ENCODE peak calls at places on chromosomes 13 and 19, in nine cellular contexts. P is transverse colon, W is HL-60, J is K562, Z is brain microvascular endothelial cell, L is ascending aorta, Y is gastrocnemius medialis, U is HCT116, K is fibroblast of lung. O is an unnamed sample.

GRCh38 chr19:45553464-45553863 is 31.1 kb downstream of the OPA3 start:
- DNase-seq in Z (no peak), W (no peak), L (no peak), Y (no peak), J (peak; percentile 8), U (no peak), P (peak; percentile 73), K (no peak), O (no peak)

GRCh38 chr13:110989331-110989730 is 74.5 kb upstream of the ANKRD10 start:
- DNase-seq in L (no peak), J (no peak), W (no peak), K (peak; percentile 85), P (no peak), U (no peak), Y (no peak), Z (peak; percentile 32), O (no peak)

GRCh38 chr19:6232567-6232966 is 47.2 kb downstream of the MLLT1 start:
- DNase-seq in W (no peak), U (no peak), L (no peak), J (no peak), Z (peak; percentile 32), Y (no peak), K (peak; percentile 67), P (no peak), O (no peak)

GRCh38 chr19:2334986-2335846 is 6.7 kb downstream of the SPPL2B start:
- DNase-seq in L (no peak), W (no peak), U (no peak), J (peak; percentile 71), Z (no peak), Y (no peak), P (no peak), K (no peak), O (no peak)

GRCh38 chr13:32984857-32985626 is 31.2 kb upstream of the KL start:
- DNase-seq in Y (no peak), W (no peak), L (no peak), P (peak; percentile 18), J (no peak), K (no peak), U (no peak), Z (no peak), O (no peak)

GRCh38 chr19:56105090-56105701 is 15.9 kb downstream of the ZNF787 start:
- DNase-seq in Y (peak; percentile 79), U (peak; percentile 15), W (no peak), L (no peak), J (no peak), K (peak; percentile 85), P (peak; percentile 89), Z (no peak), O (peak; percentile 80)

GRCh38 chr13:25575562-25575961 is 203.8 kb downstream of the ATP8A2 start:
- DNase-seq in Y (no peak), L (no peak), Z (no peak), K (no peak), W (no peak), P (no peak), U (no peak), J (no peak), O (no peak)

GRCh38 chr13:49635599-49636433 is 7.5 kb downstream of the ARL11 start:
- DNase-seq in W (no peak), P (no peak), U (no peak), L (no peak), Y (no peak), Z (peak; percentile 14), J (no peak), K (peak; percentile 51), O (no peak)

GRCh38 chr19:15454371-15454800 is 4.6 kb upstream of the WIZ start:
- DNase-seq in W (no peak), L (no peak), J (no peak), Y (no peak), U (no peak), Z (no peak), P (no peak), K (no peak), O (no peak)

GRCh38 chr19:49141352-49141751 is 13.8 kb downstream of the HRC start:
- DNase-seq in J (no peak), P (no peak), U (no peak), Y (no peak), L (no peak), K (no peak), W (no peak), Z (no peak), O (no peak)

GRCh38 chr19:34669305-34669704 is 7.7 kb downstream of the SCGB2B2 start:
- DNase-seq in Y (no peak), J (no peak), W (no peak), K (no peak), U (no peak), Z (no peak), P (no peak), L (no peak), O (no peak)

GRCh38 chr19:33796164-33797100 is at the start of gene KCTD15:
- DNase-seq in L (no peak), W (peak; percentile 44), P (peak; percentile 45), K (peak; percentile 42), J (peak; percentile 75), Y (no peak), U (no peak), Z (no peak), O (peak; percentile 64)

DNA sequence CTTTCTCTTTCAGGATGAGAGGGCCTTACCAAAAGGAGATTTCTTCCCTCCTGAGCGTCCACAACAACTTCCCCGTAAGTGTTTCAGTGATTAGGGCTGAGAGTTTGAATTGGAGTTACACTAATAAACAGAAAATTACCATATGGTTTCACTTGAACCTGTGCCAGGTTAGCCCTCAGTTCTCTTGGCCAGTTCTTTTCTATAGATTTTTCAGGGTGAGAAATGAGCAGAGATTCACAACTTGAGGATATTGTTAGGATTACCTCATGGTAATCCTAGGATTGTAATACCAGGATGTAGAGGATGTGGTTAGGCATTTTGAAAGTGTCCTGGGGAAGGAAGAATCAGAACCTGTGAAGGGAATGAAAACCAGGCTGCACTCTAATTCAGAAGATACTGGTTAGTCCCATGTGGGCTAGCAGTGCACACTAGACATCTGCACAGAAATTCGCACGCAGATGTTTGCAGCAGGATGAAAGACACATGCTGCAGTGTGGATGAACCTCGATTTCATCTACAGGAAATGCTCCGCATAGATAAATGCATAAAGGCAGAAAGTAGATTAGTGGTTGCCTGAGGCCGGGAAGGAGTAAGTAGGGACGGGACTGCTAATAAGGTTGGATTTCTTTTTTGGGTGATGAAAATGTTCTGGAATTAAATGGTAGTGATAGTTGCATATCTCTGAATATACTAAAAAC is 24.1 kb downstream of the HNRNPM start:
- DNase-seq in K (peak; percentile 73), P (no peak), W (no peak), Z (no peak), U (no peak), Y (no peak), J (no peak), L (no peak), O (no peak)
- H3K27ac ChIP-seq in K (no peak overlapping the region), P (no peak overlapping the region), W (no peak overlapping the region), Z (no peak overlapping the region), U (no peak overlapping the region), Y (no peak overlapping the region), J (no peak overlapping the region), L (no peak overlapping the region), O (no peak overlapping the region)

DNA sequence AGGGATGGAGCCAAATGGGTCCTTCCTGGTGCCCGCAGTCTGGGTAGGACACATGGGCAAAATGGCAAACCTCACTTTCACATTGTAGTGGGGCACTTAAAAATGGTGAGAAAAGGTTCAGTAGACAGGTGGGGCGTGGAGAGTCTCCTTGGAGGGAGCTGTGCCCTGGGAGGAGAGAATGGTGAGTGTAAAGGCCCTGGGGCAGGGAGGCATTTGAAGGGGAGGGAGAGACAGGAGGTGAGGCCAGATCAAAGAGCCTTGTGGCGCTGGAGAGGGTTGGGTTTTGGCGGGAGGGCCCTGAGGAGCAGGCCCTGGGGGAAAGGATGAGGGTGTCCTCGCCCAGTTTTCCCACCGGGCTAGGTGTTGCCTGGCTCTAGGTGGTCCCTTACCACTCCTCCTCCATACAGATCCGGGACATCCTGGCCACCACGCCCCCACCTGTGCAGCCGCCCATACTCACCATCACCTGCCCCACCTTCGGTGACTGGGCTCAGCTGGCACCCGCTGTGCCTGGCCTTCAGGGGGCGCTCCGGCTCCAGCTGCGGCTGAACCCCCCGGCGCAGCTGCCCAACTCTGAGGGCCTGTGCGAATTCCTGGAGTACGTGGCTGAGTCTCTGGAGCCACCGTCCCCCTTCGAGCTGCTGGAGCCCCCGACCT is 6.3 kb downstream of the MAP1S start:
- DNase-seq in W (no peak), K (no peak), Y (no peak), P (no peak), U (no peak), Z (no peak), L (no peak), J (peak; percentile 47), O (peak; percentile 29)
- TF ChIP-seq CTCF in W (no peak), K (no peak), Y (no peak), P (peak; percentile 23), U (peak; percentile 73), Z (peak; percentile 56), L (no peak), J (peak; percentile 70), O (peak; percentile 70)

DNA sequence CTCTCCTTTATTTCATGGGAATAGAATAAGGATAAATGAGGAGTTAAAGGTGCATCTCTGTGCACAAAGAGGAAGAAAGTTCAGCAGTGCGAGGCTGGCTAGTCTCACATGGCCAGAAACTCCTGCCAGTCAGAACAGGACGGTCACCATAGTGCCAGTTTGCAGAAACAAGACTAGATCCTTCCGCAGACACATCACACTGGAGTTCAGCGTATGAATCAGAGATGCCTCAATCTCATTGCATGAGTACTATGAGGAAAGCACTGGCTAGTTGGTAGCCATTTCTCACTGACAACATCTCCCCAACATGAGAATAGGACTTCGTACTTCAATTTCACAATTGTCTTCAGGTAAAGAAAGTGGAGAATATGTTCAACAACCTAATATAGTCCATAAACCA is 34.9 kb downstream of the RXFP2 start:
- DNase-seq in Z (peak; percentile 39), K (no peak), U (no peak), Y (no peak), P (no peak), J (no peak), L (no peak), W (no peak), O (no peak)
- H3K27ac ChIP-seq in Z (peak overlapping the region; percentile 82), K (peak overlapping the region; percentile 48), U (no peak overlapping the region), Y (no peak overlapping the region), P (no peak overlapping the region), J (no peak overlapping the region), L (peak overlapping the region; percentile 65), W (no peak overlapping the region), O (no peak overlapping the region)

GRCh38 chr19:18058208-18059009 is 28.3 kb downstream of the IL12RB1 start:
- DNase-seq in W (peak; percentile 46), L (no peak), Z (peak; percentile 48), K (peak; percentile 76), P (peak; percentile 81), Y (peak; percentile 66), J (peak; percentile 85), U (peak; percentile 26), O (peak; percentile 73)

GRCh38 chr19:18060472-18060871 is 26.3 kb downstream of the IL12RB1 start:
- DNase-seq in L (no peak), W (no peak), Y (no peak), P (no peak), U (no peak), K (no peak), Z (no peak), J (peak; percentile 54), O (peak; percentile 39)

GRCh38 chr19:18059902-18060301 is 26.8 kb downstream of the IL12RB1 start:
- DNase-seq in Z (no peak), Y (no peak), U (no peak), K (no peak), L (no peak), W (no peak), J (no peak), P (no peak), O (no peak)

GRCh38 chr19:18057557-18057956 is 29.2 kb downstream of the IL12RB1 start:
- DNase-seq in W (no peak), Z (no peak), L (no peak), Y (peak; percentile 72), J (no peak), U (no peak), K (peak; percentile 28), P (no peak), O (no peak)

GRCh38 chr19:18059297-18059696 is 27.4 kb downstream of the IL12RB1 start:
- DNase-seq in K (no peak), P (no peak), L (no peak), W (no peak), Y (no peak), U (no peak), J (no peak), Z (no peak), O (no peak)
- TF ChIP-seq CTCF in K (no peak), P (no peak), L (no peak), W (no peak), Y (no peak), U (no peak), J (no peak), Z (no peak), O (no peak)

O was measured in WERI-Rb-1.